ENCODE peak calls at places on chromosome 12, in eight cellular contexts. V, N, X, I, C, M, B and Z are unnamed samples.

GRCh38 chr12:70190252-70191010 is 52.8 kb upstream of the CNOT2 start:
- DNase-seq in I (no peak), M (no peak), X (no peak), C (no peak), V (peak; percentile 40), N (peak; percentile 2), B (no peak), Z (no peak)

GRCh38 chr12:65867428-65867827 is 43.1 kb downstream of the HMGA2 start:
- DNase-seq in V (peak; percentile 98), N (peak; percentile 89), C (no peak), I (no peak), B (no peak), M (no peak), X (peak; percentile 76), Z (no peak)

GRCh38 chr12:107134558-107134957 is 41.2 kb upstream of the CRY1 start:
- DNase-seq in N (no peak), I (no peak), C (no peak), M (no peak), V (peak; percentile 25), X (no peak), B (no peak), Z (no peak)

GRCh38 chr12:123950476-123951169 is 22.0 kb downstream of the CCDC92 start:
- DNase-seq in N (no peak), B (no peak), X (no peak), V (no peak), C (no peak), M (no peak), I (no peak), Z (no peak)

GRCh38 chr12:6963016-6963731 is 7.3 kb downstream of the PHB2 start:
- DNase-seq in C (no peak), V (no peak), I (no peak), N (no peak), M (peak; percentile 95), B (peak; percentile 66), X (no peak), Z (no peak)

GRCh38 chr12:123200414-123200813 is 32.5 kb downstream of the MPHOSPH9 start:
- DNase-seq in B (no peak), I (no peak), X (no peak), C (no peak), V (no peak), N (no peak), M (no peak), Z (no peak)

GRCh38 chr12:16524378-16524777 is 81.6 kb downstream of the LMO3 start:
- DNase-seq in I (no peak), B (no peak), N (no peak), X (no peak), C (no peak), M (no peak), V (no peak), Z (no peak)

GRCh38 chr12:104682790-104683279 is 226.1 kb downstream of the CHST11 start:
- DNase-seq in M (no peak), N (no peak), I (no peak), C (no peak), B (no peak), V (no peak), X (no peak), Z (no peak)

GRCh38 chr12:6635856-6636521 is at the start of gene LPAR5:
- DNase-seq in N (no peak), I (no peak), C (no peak), B (peak; percentile 60), M (peak; percentile 91), V (peak; percentile 29), X (no peak), Z (no peak)

GRCh38 chr12:100698518-100698917 is 96.1 kb upstream of the ANO4 start:
- DNase-seq in I (no peak), V (no peak), X (no peak), N (no peak), C (no peak), B (no peak), M (no peak), Z (no peak)

GRCh38 chr12:104387190-104387589 is 69.6 kb upstream of the CHST11 start:
- DNase-seq in M (no peak), I (no peak), B (no peak), N (no peak), X (no peak), V (peak; percentile 23), C (no peak), Z (no peak)

GRCh38 chr12:48818831-48819590 is 715 bp downstream of the CACNB3 start:
- DNase-seq in M (no peak), V (no peak), X (no peak), N (no peak), B (no peak), I (no peak), C (no peak), Z (no peak)

GRCh38 chr12:109530301-109530685 is 43.0 kb downstream of the MMAB start:
- DNase-seq in N (no peak), B (no peak), V (no peak), C (no peak), M (peak; percentile 4), I (no peak), X (no peak), Z (no peak)

GRCh38 chr12:115341442-115341841 is 657.5 kb upstream of the TBX3 start:
- DNase-seq in V (peak; percentile 100), X (peak; percentile 97), N (peak; percentile 99), I (no peak), M (no peak), B (peak; percentile 79), C (no peak), Z (peak; percentile 72)